ENCODE peak calls at places on chromosome 22, in nine cellular contexts. One of them, this sample, is unnamed.

GRCh38 chr22:29524440-29525191 is 28.9 kb downstream of the THOC5 start:
- DNase-seq in fibroblast of lung: peak; percentile 11
- DNase-seq in colonic mucosa: peak; percentile 26
- DNase-seq in iPS DF 6.9: peak; percentile 9
- DNase-seq in heart right ventricle: no peak
- DNase-seq in GM23338: peak; percentile 63
- DNase-seq in cardiac muscle cell: peak; percentile 55
- DNase-seq in upper lobe of right lung: no peak
- DNase-seq in naive thymus-derived CD4-positive, alpha-beta T cell: no peak
- DNase-seq in this sample: peak; percentile 22

GRCh38 chr22:47613606-47614350 is 851.3 kb downstream of the TBC1D22A start:
- DNase-seq in fibroblast of lung: no peak
- DNase-seq in colonic mucosa: no peak
- DNase-seq in iPS DF 6.9: no peak
- DNase-seq in heart right ventricle: no peak
- DNase-seq in GM23338: no peak
- DNase-seq in cardiac muscle cell: no peak
- DNase-seq in upper lobe of right lung: peak; percentile 37
- DNase-seq in naive thymus-derived CD4-positive, alpha-beta T cell: no peak
- DNase-seq in this sample: no peak

GRCh38 chr22:49193348-49193747 is 634.3 kb downstream of the BRD1 start:
- DNase-seq in fibroblast of lung: no peak
- DNase-seq in colonic mucosa: no peak
- DNase-seq in iPS DF 6.9: no peak
- DNase-seq in heart right ventricle: peak; percentile 43
- DNase-seq in GM23338: no peak
- DNase-seq in cardiac muscle cell: no peak
- DNase-seq in upper lobe of right lung: peak; percentile 42
- DNase-seq in naive thymus-derived CD4-positive, alpha-beta T cell: no peak
- DNase-seq in this sample: no peak

GRCh38 chr22:50599816-50600454 is 658 bp upstream of the MAPK8IP2 start:
- DNase-seq in fibroblast of lung: no peak
- DNase-seq in colonic mucosa: peak; percentile 51
- DNase-seq in iPS DF 6.9: no peak
- DNase-seq in heart right ventricle: peak; percentile 68
- DNase-seq in GM23338: peak; percentile 76
- DNase-seq in cardiac muscle cell: peak; percentile 82
- DNase-seq in upper lobe of right lung: no peak
- DNase-seq in naive thymus-derived CD4-positive, alpha-beta T cell: peak; percentile 80
- DNase-seq in this sample: peak; percentile 49

GRCh38 chr22:30226192-30226832 is 20.2 kb downstream of the LIF start:
- DNase-seq in fibroblast of lung: no peak
- DNase-seq in colonic mucosa: no peak
- DNase-seq in iPS DF 6.9: no peak
- DNase-seq in heart right ventricle: no peak
- DNase-seq in GM23338: no peak
- DNase-seq in cardiac muscle cell: no peak
- DNase-seq in upper lobe of right lung: no peak
- DNase-seq in naive thymus-derived CD4-positive, alpha-beta T cell: no peak
- DNase-seq in this sample: no peak

GRCh38 chr22:30573594-30574094 is 821 bp downstream of the GAL3ST1 start:
- DNase-seq in fibroblast of lung: no peak
- DNase-seq in colonic mucosa: peak; percentile 63
- DNase-seq in iPS DF 6.9: no peak
- DNase-seq in heart right ventricle: no peak
- DNase-seq in GM23338: peak; percentile 30
- DNase-seq in cardiac muscle cell: no peak
- DNase-seq in upper lobe of right lung: no peak
- DNase-seq in naive thymus-derived CD4-positive, alpha-beta T cell: no peak
- DNase-seq in this sample: peak; percentile 49

GRCh38 chr22:31055322-31056159 is 25.6 kb upstream of the SMTN start:
- DNase-seq in fibroblast of lung: peak; percentile 99
- DNase-seq in colonic mucosa: peak; percentile 73
- DNase-seq in iPS DF 6.9: no peak
- DNase-seq in heart right ventricle: peak; percentile 82
- DNase-seq in GM23338: peak; percentile 60
- DNase-seq in cardiac muscle cell: peak; percentile 69
- DNase-seq in upper lobe of right lung: peak; percentile 94
- DNase-seq in naive thymus-derived CD4-positive, alpha-beta T cell: no peak
- DNase-seq in this sample: peak; percentile 82

GRCh38 chr22:26068571-26068970 is 100.7 kb upstream of the SEZ6L start:
- DNase-seq in fibroblast of lung: no peak
- DNase-seq in colonic mucosa: no peak
- DNase-seq in iPS DF 6.9: no peak
- DNase-seq in heart right ventricle: no peak
- DNase-seq in GM23338: no peak
- DNase-seq in cardiac muscle cell: no peak
- DNase-seq in upper lobe of right lung: no peak
- DNase-seq in naive thymus-derived CD4-positive, alpha-beta T cell: no peak
- DNase-seq in this sample: no peak

GRCh38 chr22:28903719-28904118 is 20.3 kb downstream of the ZNRF3 start:
- DNase-seq in fibroblast of lung: peak; percentile 30
- DNase-seq in colonic mucosa: no peak
- DNase-seq in iPS DF 6.9: no peak
- DNase-seq in heart right ventricle: peak; percentile 17
- DNase-seq in GM23338: no peak
- DNase-seq in cardiac muscle cell: peak; percentile 48
- DNase-seq in upper lobe of right lung: no peak
- DNase-seq in naive thymus-derived CD4-positive, alpha-beta T cell: no peak
- DNase-seq in this sample: no peak

GRCh38 chr22:44211256-44211945 is 30.7 kb downstream of the PARVG start:
- DNase-seq in fibroblast of lung: peak; percentile 49
- DNase-seq in colonic mucosa: no peak
- DNase-seq in iPS DF 6.9: no peak
- DNase-seq in heart right ventricle: no peak
- DNase-seq in GM23338: no peak
- DNase-seq in cardiac muscle cell: no peak
- DNase-seq in upper lobe of right lung: no peak
- DNase-seq in naive thymus-derived CD4-positive, alpha-beta T cell: no peak
- DNase-seq in this sample: peak; percentile 14

GRCh38 chr22:39959640-39960447 is at the start of gene TMA7B:
- DNase-seq in fibroblast of lung: peak; percentile 52
- DNase-seq in colonic mucosa: no peak
- DNase-seq in iPS DF 6.9: no peak
- DNase-seq in heart right ventricle: no peak
- DNase-seq in GM23338: peak; percentile 59
- DNase-seq in cardiac muscle cell: no peak
- DNase-seq in upper lobe of right lung: no peak
- DNase-seq in naive thymus-derived CD4-positive, alpha-beta T cell: peak; percentile 34
- DNase-seq in this sample: no peak

DNA sequence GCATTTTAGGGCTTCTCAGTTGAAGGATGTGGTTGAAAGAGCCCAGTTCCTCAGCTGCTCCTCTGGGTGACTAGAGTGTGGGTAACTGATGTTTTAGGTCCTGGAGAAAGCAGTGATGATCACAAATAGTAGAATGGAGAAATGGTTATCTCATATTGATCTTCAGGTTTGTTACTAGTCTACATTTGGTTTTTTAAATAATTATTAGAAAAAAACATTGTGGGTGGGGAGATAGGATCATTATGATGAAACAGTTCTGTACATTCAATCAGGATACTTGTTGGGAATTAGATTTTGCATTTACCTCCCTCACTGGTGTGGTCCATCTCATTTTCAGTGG is 24.9 kb downstream of the SREBF2 start:
- DNase-seq in fibroblast of lung: no peak
- DNase-seq in colonic mucosa: no peak
- DNase-seq in iPS DF 6.9: no peak
- DNase-seq in heart right ventricle: no peak
- DNase-seq in GM23338: no peak
- DNase-seq in cardiac muscle cell: no peak
- DNase-seq in upper lobe of right lung: no peak
- DNase-seq in naive thymus-derived CD4-positive, alpha-beta T cell: no peak
- DNase-seq in this sample: no peak
- H3K27ac ChIP-seq in fibroblast of lung: no peak overlapping the region
- H3K27ac ChIP-seq in colonic mucosa: peak overlapping the region; percentile 56
- H3K27ac ChIP-seq in iPS DF 6.9: no peak overlapping the region
- H3K27ac ChIP-seq in heart right ventricle: no peak overlapping the region
- H3K27ac ChIP-seq in GM23338: no peak overlapping the region
- H3K27ac ChIP-seq in cardiac muscle cell: peak overlapping the region; percentile 40
- H3K27ac ChIP-seq in upper lobe of right lung: no peak overlapping the region
- H3K27ac ChIP-seq in naive thymus-derived CD4-positive, alpha-beta T cell: no peak overlapping the region
- H3K27ac ChIP-seq in this sample: no peak overlapping the region

DNA sequence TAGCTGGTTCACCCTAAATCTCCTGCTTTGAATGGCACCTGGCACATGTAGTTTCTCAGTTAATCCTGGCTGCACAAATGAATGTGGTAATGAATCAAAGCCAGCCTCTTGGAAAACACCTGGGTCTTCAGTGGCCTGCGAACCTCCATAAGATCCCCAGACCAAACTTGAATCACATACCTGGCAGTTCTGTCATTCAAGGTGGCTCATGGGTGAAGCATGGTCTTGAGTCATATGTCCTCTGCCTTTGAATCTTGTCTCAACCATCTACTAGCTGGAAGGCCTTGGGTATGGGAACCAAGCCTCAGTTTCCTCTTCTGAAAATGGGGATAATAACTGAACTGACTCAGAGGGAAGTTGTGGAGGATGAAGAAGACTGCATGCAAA is 549.4 kb downstream of the MIAT start:
- DNase-seq in fibroblast of lung: no peak
- DNase-seq in colonic mucosa: no peak
- DNase-seq in iPS DF 6.9: no peak
- DNase-seq in heart right ventricle: no peak
- DNase-seq in GM23338: no peak
- DNase-seq in cardiac muscle cell: no peak
- DNase-seq in upper lobe of right lung: no peak
- DNase-seq in naive thymus-derived CD4-positive, alpha-beta T cell: no peak
- DNase-seq in this sample: no peak
- H3K27ac ChIP-seq in fibroblast of lung: no peak overlapping the region
- H3K27ac ChIP-seq in colonic mucosa: no peak overlapping the region
- H3K27ac ChIP-seq in iPS DF 6.9: no peak overlapping the region
- H3K27ac ChIP-seq in heart right ventricle: no peak overlapping the region
- H3K27ac ChIP-seq in GM23338: no peak overlapping the region
- H3K27ac ChIP-seq in cardiac muscle cell: no peak overlapping the region
- H3K27ac ChIP-seq in upper lobe of right lung: no peak overlapping the region
- H3K27ac ChIP-seq in naive thymus-derived CD4-positive, alpha-beta T cell: no peak overlapping the region
- H3K27ac ChIP-seq in this sample: no peak overlapping the region

GRCh38 chr22:45587638-45588481 is 83.8 kb upstream of the ATXN10 start:
- DNase-seq in fibroblast of lung: no peak
- DNase-seq in colonic mucosa: no peak
- DNase-seq in iPS DF 6.9: no peak
- DNase-seq in heart right ventricle: no peak
- DNase-seq in GM23338: no peak
- DNase-seq in cardiac muscle cell: no peak
- DNase-seq in upper lobe of right lung: no peak
- DNase-seq in naive thymus-derived CD4-positive, alpha-beta T cell: no peak
- DNase-seq in this sample: no peak
- H3K27ac ChIP-seq in fibroblast of lung: no peak overlapping the region
- H3K27ac ChIP-seq in colonic mucosa: no peak overlapping the region
- H3K27ac ChIP-seq in iPS DF 6.9: no peak overlapping the region
- H3K27ac ChIP-seq in heart right ventricle: no peak overlapping the region
- H3K27ac ChIP-seq in GM23338: no peak overlapping the region
- H3K27ac ChIP-seq in cardiac muscle cell: no peak overlapping the region
- H3K27ac ChIP-seq in upper lobe of right lung: no peak overlapping the region
- H3K27ac ChIP-seq in naive thymus-derived CD4-positive, alpha-beta T cell: no peak overlapping the region
- H3K27ac ChIP-seq in this sample: no peak overlapping the region

GRCh38 chr22:37891926-37892325 is 14.2 kb upstream of the MICALL1 start:
- DNase-seq in fibroblast of lung: no peak
- DNase-seq in colonic mucosa: no peak
- DNase-seq in iPS DF 6.9: no peak
- DNase-seq in heart right ventricle: no peak
- DNase-seq in GM23338: no peak
- DNase-seq in cardiac muscle cell: no peak
- DNase-seq in upper lobe of right lung: no peak
- DNase-seq in naive thymus-derived CD4-positive, alpha-beta T cell: no peak
- DNase-seq in this sample: no peak

GRCh38 chr22:37894939-37895670 is 11.0 kb upstream of the MICALL1 start:
- DNase-seq in fibroblast of lung: no peak
- DNase-seq in colonic mucosa: no peak
- DNase-seq in iPS DF 6.9: no peak
- DNase-seq in heart right ventricle: no peak
- DNase-seq in GM23338: peak; percentile 88
- DNase-seq in cardiac muscle cell: peak; percentile 50
- DNase-seq in upper lobe of right lung: no peak
- DNase-seq in naive thymus-derived CD4-positive, alpha-beta T cell: no peak
- DNase-seq in this sample: no peak

GRCh38 chr22:37896181-37896592 is 9.9 kb upstream of the MICALL1 start:
- DNase-seq in fibroblast of lung: no peak
- DNase-seq in colonic mucosa: peak; percentile 35
- DNase-seq in iPS DF 6.9: no peak
- DNase-seq in heart right ventricle: no peak
- DNase-seq in GM23338: peak; percentile 43
- DNase-seq in cardiac muscle cell: no peak
- DNase-seq in upper lobe of right lung: no peak
- DNase-seq in naive thymus-derived CD4-positive, alpha-beta T cell: peak; percentile 41
- DNase-seq in this sample: peak; percentile 59

GRCh38 chr22:37892566-37893338 is 13.3 kb upstream of the MICALL1 start:
- DNase-seq in fibroblast of lung: peak; percentile 64
- DNase-seq in colonic mucosa: no peak
- DNase-seq in iPS DF 6.9: no peak
- DNase-seq in heart right ventricle: peak; percentile 76
- DNase-seq in GM23338: no peak
- DNase-seq in cardiac muscle cell: no peak
- DNase-seq in upper lobe of right lung: peak; percentile 74
- DNase-seq in naive thymus-derived CD4-positive, alpha-beta T cell: no peak
- DNase-seq in this sample: no peak

GRCh38 chr22:37893583-37893983 is 12.5 kb upstream of the MICALL1 start:
- DNase-seq in fibroblast of lung: no peak
- DNase-seq in colonic mucosa: no peak
- DNase-seq in iPS DF 6.9: no peak
- DNase-seq in heart right ventricle: no peak
- DNase-seq in GM23338: no peak
- DNase-seq in cardiac muscle cell: no peak
- DNase-seq in upper lobe of right lung: no peak
- DNase-seq in naive thymus-derived CD4-positive, alpha-beta T cell: no peak
- DNase-seq in this sample: no peak
- H3K27ac ChIP-seq in fibroblast of lung: no peak overlapping the region
- H3K27ac ChIP-seq in colonic mucosa: no peak overlapping the region
- H3K27ac ChIP-seq in iPS DF 6.9: no peak overlapping the region
- H3K27ac ChIP-seq in heart right ventricle: peak overlapping the region; percentile 49
- H3K27ac ChIP-seq in GM23338: peak overlapping the region; percentile 94
- H3K27ac ChIP-seq in cardiac muscle cell: no peak overlapping the region
- H3K27ac ChIP-seq in upper lobe of right lung: peak overlapping the region; percentile 42
- H3K27ac ChIP-seq in naive thymus-derived CD4-positive, alpha-beta T cell: no peak overlapping the region
- H3K27ac ChIP-seq in this sample: peak overlapping the region; percentile 53

DNA sequence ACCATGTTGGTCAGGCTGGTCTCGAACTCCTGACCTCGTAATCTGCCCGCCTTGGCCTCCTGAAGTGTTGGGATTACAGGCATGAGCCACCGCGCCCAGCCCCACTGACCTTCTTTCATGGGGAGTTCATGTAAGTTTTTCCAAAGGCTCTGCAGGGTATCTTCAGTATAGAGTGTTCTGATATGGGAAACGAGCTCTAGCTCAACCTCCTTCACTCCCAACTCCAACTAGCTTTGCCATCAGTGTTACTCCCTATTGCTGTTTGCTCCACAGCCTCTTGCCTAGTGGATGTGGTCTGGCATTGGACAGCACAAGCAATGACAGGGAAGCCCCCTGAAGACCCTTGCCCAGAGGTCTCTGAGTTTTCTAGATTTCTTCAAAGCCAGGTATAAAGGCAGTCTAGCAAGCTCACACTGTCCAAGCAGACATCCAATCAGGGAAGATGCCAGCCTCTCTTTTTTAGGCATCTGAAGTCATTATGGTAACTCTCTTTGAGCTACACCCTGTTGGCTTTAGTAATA is 41.2 kb upstream of the CLDN5 start:
- DNase-seq in fibroblast of lung: no peak
- DNase-seq in colonic mucosa: no peak
- DNase-seq in iPS DF 6.9: no peak
- DNase-seq in heart right ventricle: no peak
- DNase-seq in GM23338: no peak
- DNase-seq in cardiac muscle cell: no peak
- DNase-seq in upper lobe of right lung: no peak
- DNase-seq in naive thymus-derived CD4-positive, alpha-beta T cell: no peak
- DNase-seq in this sample: no peak
- H3K27ac ChIP-seq in fibroblast of lung: no peak overlapping the region
- H3K27ac ChIP-seq in colonic mucosa: no peak overlapping the region
- H3K27ac ChIP-seq in iPS DF 6.9: no peak overlapping the region
- H3K27ac ChIP-seq in heart right ventricle: no peak overlapping the region
- H3K27ac ChIP-seq in GM23338: no peak overlapping the region
- H3K27ac ChIP-seq in cardiac muscle cell: no peak overlapping the region
- H3K27ac ChIP-seq in upper lobe of right lung: no peak overlapping the region
- H3K27ac ChIP-seq in naive thymus-derived CD4-positive, alpha-beta T cell: no peak overlapping the region
- H3K27ac ChIP-seq in this sample: no peak overlapping the region